ENCODE peak calls at places on chromosomes 3 and 15, in nine cellular contexts. R is AG09319, P is epithelial cell of esophagus, V is stomach, E is nephron progenitor cell, G is thoracic aorta, J is tibial artery, N is glutamatergic neuron, F is AG09309. U is an unnamed sample.
A peak's percentile ranks its signal among the peaks of the same experiment; 100 is the strongest.

GRCh38 chr3:179738998-179739397 is 86.2 kb downstream of the USP13 start:
- DNase-seq in R (no peak), P (no peak), V (no peak), E (no peak), G (no peak), J (no peak), N (no peak), F (no peak), U (no peak)

GRCh38 chr3:64631951-64632350 is 55.8 kb downstream of the ADAMTS9 start:
- DNase-seq in R (no peak), P (no peak), V (no peak), E (no peak), G (no peak), J (no peak), N (no peak), F (no peak), U (no peak)

GRCh38 chr3:21705769-21706168 is 45.2 kb downstream of the ZNF385D start:
- DNase-seq in R (no peak), P (peak; percentile 78), V (peak; percentile 42), E (no peak), G (peak; percentile 70), J (peak; percentile 92), N (no peak), F (peak; percentile 49), U (no peak)

GRCh38 chr3:197195326-197195725 is 103.1 kb downstream of the DLG1 start:
- DNase-seq in R (no peak), P (no peak), V (no peak), E (no peak), G (no peak), J (no peak), N (no peak), F (no peak), U (no peak)

GRCh38 chr3:36923523-36923943 is 21.3 kb downstream of the TRANK1 start:
- DNase-seq in R (no peak), P (no peak), V (no peak), E (no peak), G (no peak), J (no peak), N (no peak), F (no peak), U (no peak)

GRCh38 chr3:11230807-11231206 is 41.4 kb upstream of the ATG7 start:
- DNase-seq in R (no peak), P (no peak), V (no peak), E (no peak), G (no peak), J (no peak), N (no peak), F (no peak), U (no peak)

GRCh38 chr15:63086271-63086670 is 35.4 kb upstream of the LACTB start:
- DNase-seq in R (no peak), P (no peak), V (no peak), E (no peak), G (no peak), J (no peak), N (no peak), F (no peak), U (no peak)

GRCh38 chr3:159798951-159799350 is 189.7 kb upstream of the IL12A start:
- DNase-seq in R (no peak), P (peak; percentile 75), V (no peak), E (no peak), G (no peak), J (no peak), N (no peak), F (peak; percentile 25), U (no peak)

GRCh38 chr3:48064292-48064829 is 48.1 kb upstream of the MAP4 start:
- DNase-seq in R (no peak), P (peak; percentile 48), V (no peak), E (no peak), G (no peak), J (no peak), N (no peak), F (no peak), U (no peak)

GRCh38 chr15:54273928-54274327 is 295.7 kb downstream of the UNC13C start:
- DNase-seq in R (no peak), P (no peak), V (no peak), E (peak; percentile 3), G (no peak), J (no peak), N (peak; percentile 29), F (no peak), U (no peak)
- TF ChIP-seq CTCF in R (no peak), P (no peak), V (no peak), E (peak; percentile 15), G (no peak), J (no peak), N (peak; percentile 33), F (no peak), U (no peak)

GRCh38 chr3:19543212-19543841 is 390.7 kb downstream of the EFHB start:
- DNase-seq in R (no peak), P (peak; percentile 37), V (no peak), E (peak; percentile 15), G (no peak), J (no peak), N (no peak), F (no peak), U (no peak)
- TF ChIP-seq CTCF in R (no peak), P (peak; percentile 76), V (no peak), E (peak; percentile 61), G (peak; percentile 46), J (peak; percentile 53), N (peak; percentile 41), F (no peak), U (peak; percentile 23)

DNA sequence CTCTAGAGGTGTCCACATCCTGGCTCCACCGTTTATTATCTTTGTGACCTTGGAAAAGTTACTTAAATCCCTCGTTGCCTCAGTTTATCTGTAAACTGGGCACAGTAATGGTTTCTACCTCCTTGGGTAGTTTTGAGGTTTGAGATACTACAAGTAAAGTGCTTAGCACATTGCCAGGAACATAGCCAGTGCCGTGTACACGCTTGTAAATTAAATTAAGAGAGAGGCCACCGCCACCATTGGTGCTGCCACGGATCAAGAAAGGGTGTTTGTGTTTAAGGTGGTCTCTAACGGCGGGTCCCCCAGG is 5.8 kb upstream of the WNT7A start:
- DNase-seq in R (no peak), P (no peak), V (no peak), E (no peak), G (no peak), J (no peak), N (peak; percentile 7), F (no peak), U (no peak)
- TF ChIP-seq CTCF in R (no peak), P (no peak), V (peak; percentile 8), E (peak; percentile 26), G (peak; percentile 4), J (no peak), N (peak; percentile 28), F (no peak), U (no peak)

GRCh38 chr3:16112910-16113504 is 61.5 kb upstream of the GALNT15 start:
- DNase-seq in R (no peak), P (peak; percentile 50), V (no peak), E (no peak), G (no peak), J (no peak), N (no peak), F (no peak), U (no peak)
- TF ChIP-seq CTCF in R (no peak), P (no peak), V (no peak), E (no peak), G (no peak), J (no peak), N (no peak), F (no peak), U (no peak)

GRCh38 chr15:100131321-100132224 is 210.2 kb downstream of the ADAMTS17 start:
- DNase-seq in R (no peak), P (peak; percentile 32), V (peak; percentile 41), E (peak; percentile 17), G (no peak), J (no peak), N (no peak), F (no peak), U (no peak)
- TF ChIP-seq CTCF in R (no peak), P (peak; percentile 35), V (peak; percentile 35), E (no peak), G (peak; percentile 62), J (peak; percentile 29), N (no peak), F (no peak), U (no peak)

DNA sequence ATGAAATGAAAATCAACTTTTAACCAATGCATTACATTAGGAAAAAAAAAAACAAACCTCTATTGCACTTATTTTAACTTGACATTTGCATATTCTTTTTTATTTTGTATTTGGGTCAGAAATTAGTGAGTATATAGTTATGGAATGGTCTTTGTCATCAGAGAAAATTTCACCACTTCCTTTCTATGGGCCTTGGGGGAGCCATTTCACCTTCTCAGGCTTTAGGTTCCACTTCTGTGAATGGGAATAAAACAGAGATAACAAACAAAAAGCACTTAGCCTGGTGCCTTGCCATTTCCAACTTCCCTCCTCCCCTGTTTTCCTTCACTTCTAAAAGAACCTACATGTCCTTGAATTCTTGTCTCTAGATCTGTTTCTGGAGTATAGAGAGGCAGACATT is 168.0 kb upstream of the STT3B start:
- DNase-seq in R (no peak), P (peak; percentile 40), V (no peak), E (no peak), G (no peak), J (no peak), N (no peak), F (peak; percentile 10), U (no peak)
- TF ChIP-seq CTCF in R (no peak), P (no peak), V (no peak), E (no peak), G (no peak), J (no peak), N (no peak), F (peak; percentile 28), U (no peak)

U was measured in CD14-positive monocyte.